ENCODE peak calls at places on chromosomes 11 and 22, in four cellular contexts. S, N, A and M are unnamed samples.

GRCh38 chr22:44132724-44133123 is 48.0 kb upstream of the PARVG start:
- DNase-seq in S (no peak), N (peak), A (no peak), M (no peak)

GRCh38 chr11:44889266-44889665 is 61.4 kb downstream of the TP53I11 start:
- DNase-seq in S (no peak), N (no peak), A (no peak), M (no peak)

GRCh38 chr11:14029971-14030531 is 67.5 kb downstream of the SPON1 start:
- DNase-seq in S (peak), N (peak), A (peak), M (no peak)

GRCh38 chr22:39207141-39208012 is 37.4 kb downstream of the PDGFB start:
- DNase-seq in S (no peak), N (peak), A (no peak), M (no peak)

GRCh38 chr11:50214376-50214775 is 181.7 kb downstream of the OR4C45 start:
- DNase-seq in S (no peak), N (no peak), A (no peak), M (no peak)

GRCh38 chr11:97995874-97996273 is 1024.9 kb upstream of the CNTN5 start:
- DNase-seq in S (no peak), N (no peak), A (no peak), M (no peak)

GRCh38 chr22:37485006-37485713 is 1.0 kb downstream of the MFNG start:
- DNase-seq in S (no peak), N (no peak), A (no peak), M (no peak)

GRCh38 chr11:111462329-111462728 is 49.9 kb downstream of the BTG4 start:
- DNase-seq in S (no peak), N (peak), A (no peak), M (no peak)

GRCh38 chr11:59196777-59197176 is 15.9 kb downstream of the MPEG1 start:
- DNase-seq in S (no peak), N (no peak), A (no peak), M (no peak)

GRCh38 chr22:47786650-47787290 is 1024.3 kb downstream of the TBC1D22A start:
- DNase-seq in S (no peak), N (peak), A (no peak), M (no peak)

GRCh38 chr11:70824590-70825300 is 426.4 kb downstream of the CTTN start:
- DNase-seq in S (no peak), N (peak), A (no peak), M (no peak)

GRCh38 chr11:116691779-116692178 is 81.0 kb downstream of the BUD13 start:
- DNase-seq in S (no peak), N (peak), A (no peak), M (peak)

GRCh38 chr11:102476812-102477211 is 24.2 kb upstream of the TMEM123 start:
- DNase-seq in S (peak), N (no peak), A (no peak), M (peak)

GRCh38 chr11:44534215-44534711 is 31.2 kb upstream of the CD82 start:
- DNase-seq in S (no peak), N (no peak), A (no peak), M (no peak)

GRCh38 chr22:35552846-35553245 is 12.2 kb downstream of the RASD2 start:
- DNase-seq in S (no peak), N (no peak), A (no peak), M (no peak)

GRCh38 chr11:43358308-43358669 is 431 bp upstream of the TTC17 start:
- DNase-seq in S (no peak), N (no peak), A (no peak), M (no peak)

DNA sequence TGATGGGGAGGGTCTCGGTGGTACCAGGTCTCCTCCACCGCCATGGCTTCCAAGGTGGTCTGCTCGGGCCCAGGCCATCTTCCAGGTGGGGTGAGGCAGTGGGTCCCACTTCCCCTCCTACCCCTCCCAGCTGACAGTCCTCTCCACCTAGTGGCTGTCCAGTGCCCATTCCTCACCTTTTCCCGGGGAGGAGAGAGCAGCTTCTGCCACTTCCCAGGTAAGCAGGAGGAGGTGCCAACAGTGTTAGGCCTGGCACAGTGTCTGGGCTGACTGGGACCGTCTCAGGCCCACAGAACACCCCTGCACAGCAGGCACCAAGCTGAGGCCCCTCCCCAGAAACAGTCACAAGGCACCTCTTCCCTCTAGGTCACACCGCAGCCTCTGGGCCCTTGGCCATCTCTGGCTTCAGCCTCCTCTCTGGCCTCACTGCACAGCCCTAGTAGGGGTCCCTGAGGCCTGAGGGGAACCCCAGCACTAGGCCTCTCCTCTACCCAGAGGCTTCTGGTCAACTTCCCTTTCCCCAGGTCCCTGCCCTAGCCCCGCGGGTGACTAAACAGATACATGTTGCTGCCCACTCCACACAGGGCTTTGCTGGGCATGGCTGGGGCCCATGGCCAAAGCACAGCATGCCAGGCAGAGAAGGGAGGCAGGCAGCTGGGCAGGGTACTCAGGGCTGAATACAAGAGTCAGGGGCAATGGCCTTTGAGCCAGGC is 2.3 kb upstream of the ANKRD13D start:
- DNase-seq in S (peak), N (no peak), A (no peak), M (no peak)
- TF ChIP-seq CTCF in S (no peak), N (peak), A (no peak), M (no peak)

DNA sequence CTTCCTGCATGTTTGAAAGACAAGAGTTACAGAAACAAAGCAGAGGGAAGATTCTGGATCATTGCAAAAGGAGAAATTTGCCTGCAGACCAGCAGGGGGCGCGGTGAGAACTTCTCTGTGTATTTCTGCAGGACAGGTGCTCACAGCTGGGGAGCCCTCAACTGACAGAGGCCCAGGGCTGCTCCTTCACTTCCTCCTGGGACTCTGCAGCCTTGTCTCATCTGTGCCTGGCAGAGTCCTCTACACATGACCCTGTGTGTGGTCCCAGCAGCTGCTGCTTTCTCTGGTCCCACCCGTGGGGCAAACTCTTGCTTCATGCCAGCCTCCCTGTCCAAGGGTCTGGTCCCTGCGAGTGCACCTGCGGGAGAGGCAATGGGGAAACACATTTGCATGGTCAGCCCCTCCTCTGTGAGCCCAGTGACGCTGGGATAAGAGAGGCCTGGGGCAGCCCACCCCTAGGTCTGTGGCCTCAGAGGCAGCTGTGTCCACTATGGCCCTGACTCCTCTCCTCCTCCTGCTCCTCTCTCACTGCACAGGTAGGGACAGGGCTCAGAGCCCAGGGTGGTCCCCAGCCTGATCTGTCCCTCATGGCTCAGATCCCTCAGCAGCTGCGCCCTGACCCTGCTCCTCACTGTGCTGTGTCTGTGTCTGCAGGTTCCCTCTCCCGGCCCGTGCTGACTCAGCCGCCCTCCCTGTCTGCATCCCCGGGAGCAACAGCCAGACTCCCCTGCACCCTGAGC is 43.2 kb upstream of the VPREB1 start:
- DNase-seq in S (peak), N (peak), A (no peak), M (peak)
- TF ChIP-seq CTCF in S (peak), N (peak), A (peak), M (peak)

GRCh38 chr11:3644817-3645235 is at the start of gene ART1:
- DNase-seq in S (peak), N (no peak), A (no peak), M (no peak)
- TF ChIP-seq CTCF in S (peak), N (no peak), A (no peak), M (no peak)

GRCh38 chr11:60887531-60887930 is 18.9 kb downstream of the PRPF19 start:
- DNase-seq in S (no peak), N (peak), A (no peak), M (peak)
- TF ChIP-seq CTCF in S (peak), N (peak), A (peak), M (peak)

DNA sequence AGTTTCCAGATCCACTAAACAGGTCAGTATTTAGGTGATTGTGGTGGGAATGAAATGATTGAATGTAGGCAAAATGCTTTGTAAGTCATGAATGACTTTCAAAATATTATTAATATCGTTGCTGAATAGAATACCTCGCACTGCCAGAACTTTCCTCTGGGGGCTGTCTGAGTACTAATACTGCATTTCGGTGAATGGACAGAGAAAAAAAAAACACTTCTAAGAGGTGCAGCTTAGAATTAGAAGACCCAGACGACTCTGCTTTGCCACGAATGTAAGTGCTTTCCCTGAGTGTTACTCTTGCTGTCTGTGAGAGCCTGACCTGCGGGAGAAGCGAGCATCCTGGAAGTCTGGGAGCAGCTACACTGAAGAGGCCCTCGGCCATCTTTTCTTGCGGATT is 95.0 kb downstream of the SCN3B start:
- DNase-seq in S (no peak), N (no peak), A (no peak), M (no peak)
- TF ChIP-seq CTCF in S (no peak), N (peak), A (peak), M (peak)

DNA sequence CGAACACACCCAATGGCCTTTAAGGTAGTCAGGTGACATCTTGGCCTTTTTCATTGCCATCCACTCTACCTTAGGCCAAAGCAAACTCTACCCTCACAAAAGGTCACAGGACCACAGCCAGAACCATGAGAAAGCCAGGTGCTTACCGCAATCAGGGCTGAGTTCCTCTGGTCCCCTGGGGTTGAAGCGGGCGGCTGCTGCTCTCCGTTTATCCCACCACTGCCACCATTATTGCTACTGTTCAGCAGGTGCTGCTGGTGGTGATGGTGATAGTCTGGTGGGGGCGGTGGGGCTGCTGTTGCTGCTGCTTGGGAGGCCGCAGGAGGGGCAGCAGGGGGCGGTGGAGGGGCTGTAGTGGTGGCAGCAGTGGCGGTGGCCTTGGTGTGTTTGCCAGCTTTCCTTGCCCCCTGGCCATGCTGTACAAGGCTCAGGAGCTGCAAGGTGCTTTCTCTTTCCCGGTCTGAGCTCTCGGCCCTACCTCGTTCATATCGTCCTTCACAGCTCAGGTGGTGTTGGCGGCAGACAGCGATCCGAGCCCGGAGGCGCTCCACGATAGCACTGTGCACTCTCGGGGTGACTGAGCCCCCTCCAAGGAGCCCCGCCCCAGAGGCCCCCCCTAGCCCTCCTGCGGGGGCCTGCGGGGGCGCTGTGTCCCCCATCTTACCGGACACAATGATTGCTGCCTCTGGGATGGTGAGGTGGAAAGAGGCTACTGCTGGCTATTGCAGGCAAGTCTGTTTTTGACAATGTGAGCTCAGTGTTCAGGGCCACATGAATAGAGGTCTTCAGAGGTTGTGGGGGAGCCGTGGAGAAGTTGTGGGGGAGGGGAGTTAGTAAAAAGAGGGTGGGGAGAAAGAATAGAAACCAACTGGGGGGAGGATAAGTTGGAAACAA is 1.5 kb downstream of the MAML2 start:
- DNase-seq in S (peak), N (peak), A (no peak), M (peak)
- TF ChIP-seq CTCF in S (peak), N (peak), A (peak), M (no peak)

GRCh38 chr11:93131709-93132108 is 66.1 kb downstream of the SLC36A4 start:
- DNase-seq in S (no peak), N (peak), A (no peak), M (peak)
- TF ChIP-seq CTCF in S (peak), N (peak), A (no peak), M (no peak)

GRCh38 chr22:45518580-45518991 is 15.9 kb downstream of the FBLN1 start:
- DNase-seq in S (no peak), N (no peak), A (no peak), M (no peak)
- TF ChIP-seq CTCF in S (no peak), N (no peak), A (no peak), M (no peak)

GRCh38 chr11:69017951-69018350 is 4.9 kb upstream of the MRGPRF start:
- DNase-seq in S (no peak), N (no peak), A (no peak), M (no peak)
- TF ChIP-seq CTCF in S (no peak), N (no peak), A (no peak), M (no peak)